ENCODE peak calls at places on chromosomes 12 and 14, in eight cellular contexts. K is left ventricle myocardium inferior; H is Peyer's patch; P is CD8-positive, alpha-beta T cell; I is PC-9; M is tibial artery; U is fibroblast of lung; R is transverse colon. W is an unnamed sample.

GRCh38 chr12:118900954-118901353 is 80.4 kb upstream of the SRRM4 start:
- DNase-seq in H (no peak), U (no peak), I (no peak), M (no peak), K (no peak), P (no peak), R (no peak), W (no peak)

GRCh38 chr14:103593577-103593976 is 30.8 kb downstream of the COA8 start:
- DNase-seq in M (no peak), P (no peak), U (no peak), I (no peak), R (no peak), K (no peak), H (no peak), W (no peak)

GRCh38 chr12:24851816-24852337 is 97.0 kb downstream of the BCAT1 start:
- DNase-seq in I (no peak), H (no peak), U (no peak), R (no peak), P (no peak), K (no peak), M (no peak), W (no peak)

GRCh38 chr14:77264466-77265186 is 6.4 kb downstream of the NGB start:
- DNase-seq in M (no peak), U (no peak), P (no peak), R (no peak), I (no peak), K (no peak), H (peak), W (no peak)

GRCh38 chr14:58690801-58691516 is 53.2 kb downstream of the DACT1 start:
- DNase-seq in I (no peak), R (peak), P (no peak), M (no peak), U (no peak), H (peak), K (no peak), W (peak)

GRCh38 chr14:37167151-37168047 is 5.0 kb downstream of the SLC25A21 start:
- DNase-seq in P (no peak), I (no peak), K (no peak), U (no peak), H (no peak), R (no peak), M (no peak), W (no peak)

GRCh38 chr14:76348898-76349297 is 27.0 kb upstream of the ESRRB start:
- DNase-seq in M (peak), I (no peak), P (no peak), K (peak), H (no peak), R (no peak), U (peak), W (no peak)

GRCh38 chr14:89445252-89445973 is 28.4 kb upstream of the FOXN3 start:
- DNase-seq in U (no peak), H (no peak), I (no peak), R (no peak), K (no peak), P (no peak), M (no peak), W (no peak)

GRCh38 chr12:113960030-113960429 is 6.1 kb downstream of the RBM19 start:
- DNase-seq in H (no peak), R (no peak), M (no peak), P (no peak), K (no peak), I (no peak), U (no peak), W (no peak)

GRCh38 chr14:33509454-33509853 is 441.4 kb downstream of the EGLN3 start:
- DNase-seq in H (no peak), P (no peak), R (no peak), I (no peak), K (no peak), U (no peak), M (no peak), W (no peak)

GRCh38 chr14:52663850-52664249 is 31.5 kb downstream of the ERO1A start:
- DNase-seq in M (no peak), H (no peak), R (no peak), U (no peak), P (no peak), I (no peak), K (no peak), W (no peak)

GRCh38 chr12:49537231-49537708 is 1.6 kb upstream of the KCNH3 start:
- DNase-seq in H (no peak), M (no peak), P (no peak), R (no peak), I (no peak), U (no peak), K (no peak), W (no peak)

GRCh38 chr12:16238661-16239060 is 38.8 kb downstream of the SLC15A5 start:
- DNase-seq in K (no peak), P (no peak), M (peak), R (no peak), U (no peak), I (no peak), H (no peak), W (no peak)

GRCh38 chr12:115166698-115167315 is 482.8 kb upstream of the TBX3 start:
- DNase-seq in U (peak), R (no peak), P (no peak), I (no peak), K (no peak), M (no peak), H (no peak), W (no peak)

GRCh38 chr12:1656894-1657293 is 27.9 kb downstream of the WNT5B start:
- DNase-seq in U (no peak), K (peak), P (no peak), M (no peak), H (no peak), R (no peak), I (no peak), W (no peak)

GRCh38 chr14:73283592-73284379 is 46.5 kb downstream of the PAPLN start:
- DNase-seq in I (no peak), K (no peak), M (no peak), H (no peak), P (no peak), R (no peak), U (peak), W (no peak)
- TF ChIP-seq CTCF in I (no peak), K (no peak), M (no peak), H (no peak), P (no peak), R (no peak), U (peak), W (no peak)

DNA sequence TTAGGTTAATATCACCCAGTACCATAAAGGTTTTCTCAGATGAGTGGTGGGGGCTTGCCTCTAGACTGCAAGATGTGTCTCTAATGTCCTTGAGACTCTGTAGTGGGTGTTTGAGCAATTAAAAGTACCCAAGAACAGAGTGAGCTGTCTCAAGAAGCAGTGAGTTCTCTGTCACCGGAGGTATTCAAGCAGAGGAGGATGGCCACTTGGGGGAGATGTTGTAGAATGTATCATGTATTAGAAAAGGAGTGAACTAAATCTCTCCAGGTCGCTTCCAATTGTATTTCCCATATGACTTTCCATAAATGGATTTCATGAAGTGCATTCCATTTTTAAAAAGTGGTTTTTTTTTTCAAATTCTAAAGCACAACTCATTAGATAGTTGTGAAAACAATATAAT is 35.0 kb downstream of the SLC17A8 start:
- DNase-seq in U (peak), M (no peak), R (peak), P (no peak), I (no peak), K (no peak), H (no peak), W (peak)
- TF ChIP-seq CTCF in U (peak), M (no peak), R (peak), P (no peak), I (no peak), K (peak), H (no peak), W (peak)

GRCh38 chr12:110934093-110934852 is 13.9 kb upstream of the MYL2 start:
- DNase-seq in U (no peak), I (peak), M (no peak), H (no peak), P (no peak), R (no peak), K (no peak), W (no peak)

GRCh38 chr12:110933326-110933974 is 13.1 kb upstream of the MYL2 start:
- DNase-seq in P (no peak), K (no peak), M (no peak), I (no peak), H (no peak), R (no peak), U (no peak), W (no peak)

GRCh38 chr12:110931315-110931728 is 10.9 kb upstream of the MYL2 start:
- DNase-seq in R (no peak), U (no peak), K (peak), P (no peak), M (no peak), H (no peak), I (no peak), W (no peak)

GRCh38 chr12:110930348-110931314 is 10.3 kb upstream of the MYL2 start:
- DNase-seq in H (no peak), K (no peak), R (no peak), U (no peak), I (no peak), M (no peak), P (no peak), W (no peak)

GRCh38 chr12:110932048-110932447 is 11.7 kb upstream of the MYL2 start:
- DNase-seq in K (no peak), U (no peak), I (no peak), R (no peak), H (no peak), M (no peak), P (no peak), W (no peak)
- TF ChIP-seq CTCF in K (peak), U (no peak), I (peak), R (no peak), H (no peak), M (no peak), P (no peak), W (no peak)

DNA sequence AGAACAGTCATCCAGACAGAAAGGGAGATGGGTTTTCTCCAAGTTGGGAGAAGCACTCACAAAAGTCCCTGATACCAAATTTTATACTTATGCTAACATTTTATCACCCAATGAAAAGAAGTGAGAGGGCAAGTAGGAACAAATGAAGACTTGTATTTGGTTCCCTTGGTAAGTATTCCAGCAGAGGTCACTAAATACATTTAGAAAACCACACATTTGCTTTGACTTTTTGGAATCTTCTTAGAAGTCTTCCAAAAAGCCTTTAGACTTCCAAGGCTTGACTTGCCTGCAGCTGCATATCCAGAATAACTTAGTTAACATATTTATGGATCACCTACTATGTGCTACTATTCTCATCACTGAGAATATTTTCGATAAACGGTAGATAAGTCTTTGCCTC is 3.1 kb upstream of the GYS2 start:
- DNase-seq in I (no peak), K (no peak), H (no peak), P (no peak), R (no peak), M (no peak), U (peak), W (no peak)
- TF ChIP-seq CTCF in I (peak), K (peak), H (no peak), P (peak), R (no peak), M (peak), U (no peak), W (peak)

GRCh38 chr12:74547249-74547648 is 9.6 kb downstream of the ATXN7L3B start:
- DNase-seq in R (no peak), P (no peak), K (no peak), H (no peak), U (no peak), I (no peak), M (no peak), W (no peak)

GRCh38 chr12:74552201-74552600 is 14.6 kb downstream of the ATXN7L3B start:
- DNase-seq in R (no peak), P (no peak), U (no peak), H (no peak), I (no peak), K (no peak), M (no peak), W (no peak)
- TF ChIP-seq CTCF in R (no peak), P (no peak), U (no peak), H (no peak), I (no peak), K (no peak), M (no peak), W (no peak)

DNA sequence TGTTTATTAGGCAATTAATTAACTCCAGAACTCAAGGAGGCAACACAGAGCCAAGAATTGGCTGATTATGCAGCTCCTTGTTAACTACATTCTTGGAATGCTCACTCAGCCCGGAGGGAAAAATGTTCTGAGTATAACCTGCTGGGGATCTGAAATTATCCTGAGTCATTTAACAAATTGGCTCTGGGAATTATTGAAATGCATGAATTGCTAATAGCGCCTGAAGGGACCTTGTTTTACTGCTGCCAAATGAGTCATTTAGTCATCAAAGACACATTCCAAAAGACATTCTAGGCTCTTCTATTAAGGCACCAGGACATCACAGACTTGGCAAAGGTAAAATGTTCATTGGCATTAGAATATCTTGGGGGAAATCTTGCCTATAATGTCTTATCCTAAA is 13.0 kb downstream of the TMEM52B start:
- DNase-seq in P (no peak), I (peak), R (no peak), U (peak), M (no peak), H (no peak), K (no peak), W (no peak)
- TF ChIP-seq CTCF in P (no peak), I (no peak), R (no peak), U (no peak), M (no peak), H (no peak), K (no peak), W (no peak)